ENCODE peak calls at places on chromosome 11, in four cellular contexts. H is Right ventricle myocardium superior, V is ELF-1, Q is activated T-cell treated with anti-CD3 and anti-CD28 coated beads for 4 hours. E is an unnamed sample.

GRCh38 chr11:11400635-11401232 is 47.7 kb upstream of the CSNK2A3 start:
- DNase-seq in H (no peak), V (peak), Q (no peak), E (no peak)

GRCh38 chr11:44011797-44012196 is 36.0 kb upstream of the ACCSL start:
- DNase-seq in Q (no peak), H (no peak), V (no peak), E (no peak)

GRCh38 chr11:15216678-15217077 is 102.0 kb downstream of the INSC start:
- DNase-seq in H (no peak), V (no peak), Q (no peak), E (no peak)

GRCh38 chr11:61617515-61617914 is 36.6 kb upstream of the SYT7 start:
- DNase-seq in Q (no peak), V (no peak), H (no peak), E (no peak)

GRCh38 chr11:105696000-105696399 is 86.1 kb downstream of the GRIA4 start:
- DNase-seq in H (no peak), V (no peak), Q (no peak), E (no peak)

GRCh38 chr11:125376117-125376516 is 119.9 kb downstream of the FEZ1 start:
- DNase-seq in H (peak), Q (no peak), V (peak), E (peak)

GRCh38 chr11:64246874-64247728 is at the start of gene PPP1R14B:
- DNase-seq in H (peak), Q (peak), V (peak), E (peak)

GRCh38 chr11:66720223-66720898 is 8.7 kb downstream of the SPTBN2 start:
- DNase-seq in H (no peak), Q (no peak), V (peak), E (no peak)

GRCh38 chr11:46697303-46697702 is 3.1 kb downstream of the ARHGAP1 start:
- DNase-seq in V (no peak), Q (no peak), H (no peak), E (peak)

GRCh38 chr11:113994077-113994954 is 19.4 kb downstream of the HTR3A start:
- DNase-seq in V (peak), Q (peak), H (no peak), E (no peak)

GRCh38 chr11:112082729-112083128 is 3.8 kb downstream of the TIMM8B start:
- DNase-seq in V (no peak), H (no peak), Q (no peak), E (no peak)

GRCh38 chr11:47272706-47273105 is 2.8 kb downstream of the MADD start:
- DNase-seq in H (no peak), Q (no peak), V (no peak), E (no peak)

GRCh38 chr11:2677127-2677526 is 22.7 kb downstream of the KCNQ1OT1 start:
- DNase-seq in Q (no peak), H (no peak), V (no peak), E (no peak)

GRCh38 chr11:1479678-1480118 is 6.9 kb downstream of the MOB2 start:
- DNase-seq in H (no peak), Q (no peak), V (no peak), E (peak)